ENCODE peak calls at places on chromosomes 6 and 20, in four cellular contexts. M is HepG2, C is GM12878, T is K562. V is an unnamed sample.

GRCh38 chr20:50837532-50838321 is 42.9 kb downstream of the BCAS4 start:
- DNase-seq in M (no peak), C (no peak), T (peak), V (no peak)

GRCh38 chr6:93792751-93793150 is 373.4 kb upstream of the EPHA7 start:
- DNase-seq in C (no peak), M (no peak), T (no peak), V (no peak)

GRCh38 chr20:61251529-61252393 is at the start of gene CDH4:
- DNase-seq in M (no peak), T (no peak), C (no peak), V (peak)

GRCh38 chr6:119587537-119587936 is 238.0 kb upstream of the MAN1A1 start:
- DNase-seq in C (no peak), M (no peak), T (no peak), V (no peak)

GRCh38 chr20:35093245-35093884 is 758 bp upstream of the TRPC4AP start:
- DNase-seq in M (no peak), T (no peak), C (no peak), V (no peak)

GRCh38 chr6:144202879-144203468 is 52.7 kb downstream of the STX11 start:
- DNase-seq in M (no peak), T (no peak), C (no peak), V (no peak)

GRCh38 chr20:7879883-7880282 is 60.4 kb downstream of the HAO1 start:
- DNase-seq in M (peak), T (no peak), C (no peak), V (no peak)

GRCh38 chr6:52411911-52412310 is 8.2 kb upstream of the EFHC1 start:
- DNase-seq in M (no peak), C (no peak), T (no peak), V (no peak)

GRCh38 chr6:96649926-96650325 is 87.0 kb downstream of the FHL5 start:
- DNase-seq in T (no peak), M (no peak), C (no peak), V (no peak)

GRCh38 chr6:15876406-15876805 is 213.6 kb upstream of the DTNBP1 start:
- DNase-seq in M (no peak), T (no peak), C (peak), V (no peak)

GRCh38 chr20:24700166-24700860 is 230.9 kb downstream of the SYNDIG1 start:
- DNase-seq in T (no peak), M (no peak), C (no peak), V (no peak)

GRCh38 chr20:64229537-64230061 is 25.9 kb upstream of the PCMTD2 start:
- DNase-seq in T (no peak), C (no peak), M (no peak), V (no peak)

GRCh38 chr20:8854566-8854965 is 214.3 kb upstream of the PLCB4 start:
- DNase-seq in C (no peak), T (no peak), M (no peak), V (no peak)

GRCh38 chr20:3046677-3047462 is 1.0 kb downstream of the MRPS26 start:
- DNase-seq in T (no peak), M (peak), C (no peak), V (peak)

GRCh38 chr6:6315660-6316059 is 4.8 kb downstream of the F13A1 start:
- DNase-seq in T (peak), C (no peak), M (peak), V (peak)

GRCh38 chr6:129069006-129069405 is 186.1 kb downstream of the LAMA2 start:
- DNase-seq in T (no peak), M (no peak), C (no peak), V (no peak)

GRCh38 chr20:25252686-25253421 is 5.0 kb downstream of the PYGB start:
- DNase-seq in C (no peak), T (no peak), M (no peak), V (no peak)

GRCh38 chr6:18536693-18537092 is 149.5 kb downstream of the RNF144B start:
- DNase-seq in M (no peak), T (no peak), C (no peak), V (no peak)

GRCh38 chr6:95848717-95849116 is 167.1 kb upstream of the FUT9 start:
- DNase-seq in T (no peak), M (no peak), C (no peak), V (no peak)

GRCh38 chr6:15399651-15400470 is 154.0 kb downstream of the JARID2 start:
- DNase-seq in C (no peak), T (peak), M (no peak), V (peak)

GRCh38 chr6:18024876-18025275 is 37.4 kb upstream of the KIF13A start:
- DNase-seq in C (no peak), M (no peak), T (no peak), V (no peak)

GRCh38 chr20:846894-847278 is 13.4 kb downstream of the FAM110A start:
- DNase-seq in T (no peak), M (no peak), C (no peak), V (no peak)

GRCh38 chr6:43933111-43933885 is 163.3 kb downstream of the VEGFA start:
- DNase-seq in M (no peak), C (no peak), T (no peak), V (peak)

GRCh38 chr6:31752739-31753319 is 9.6 kb upstream of the SAPCD1 start:
- DNase-seq in T (no peak), M (no peak), C (no peak), V (no peak)

GRCh38 chr6:110664933-110665332 is 150.3 kb downstream of the CDK19 start:
- DNase-seq in M (no peak), C (no peak), T (no peak), V (no peak)

GRCh38 chr6:44030812-44031454 is 96.3 kb downstream of the MRPL14 start:
- DNase-seq in C (no peak), T (no peak), M (no peak), V (no peak)

GRCh38 chr6:155693573-155694428 is 238.2 kb upstream of the NOX3 start:
- DNase-seq in C (no peak), M (no peak), T (no peak), V (no peak)

GRCh38 chr6:16765235-16765634 is 4.0 kb upstream of the ATXN1 start:
- DNase-seq in T (no peak), M (no peak), C (no peak), V (no peak)

GRCh38 chr6:44002071-44002590 is 125.1 kb downstream of the MRPL14 start:
- DNase-seq in M (peak), C (no peak), T (no peak), V (no peak)

GRCh38 chr20:23514848-23515247 is 23.9 kb downstream of the CST8 start:
- DNase-seq in M (no peak), T (no peak), C (no peak), V (no peak)

GRCh38 chr6:38646166-38646565 is 6.4 kb upstream of the BTBD9 start:
- DNase-seq in C (no peak), T (no peak), M (no peak), V (no peak)

GRCh38 chr6:14074723-14075503 is 42.7 kb upstream of the CD83 start:
- DNase-seq in M (no peak), C (no peak), T (no peak), V (no peak)

GRCh38 chr6:151917531-151918329 is 110.2 kb downstream of the ESR1 start:
- DNase-seq in C (no peak), M (no peak), T (no peak), V (no peak)

GRCh38 chr6:6409397-6410030 is 89.1 kb upstream of the F13A1 start:
- DNase-seq in C (no peak), M (no peak), T (no peak), V (no peak)

GRCh38 chr20:22584922-22585785 is 782 bp upstream of the FOXA2 start:
- DNase-seq in T (peak), M (peak), C (no peak), V (no peak)

GRCh38 chr20:44475694-44476560 is at the start of gene TTPAL:
- DNase-seq in C (peak), M (peak), T (peak), V (peak)

DNA sequence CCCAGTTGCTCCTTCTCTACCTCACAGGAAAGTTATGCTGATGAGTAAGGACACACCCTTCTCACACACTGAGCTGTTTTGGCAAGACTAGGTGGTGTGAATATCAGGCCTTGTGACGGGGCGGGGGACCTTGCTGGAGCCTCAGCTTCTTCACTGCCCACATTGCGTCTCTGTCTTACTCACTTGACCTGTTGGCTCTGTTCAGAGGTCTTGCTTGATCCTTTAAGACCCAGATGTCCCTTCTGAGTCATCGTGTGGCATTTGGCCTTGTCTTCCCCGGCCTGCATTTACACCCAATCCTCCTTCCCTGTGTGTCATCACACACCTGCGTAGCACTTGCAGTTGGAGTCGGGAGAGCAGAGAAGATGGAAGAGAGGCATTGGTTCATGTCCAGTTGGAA is 8.3 kb upstream of the PRND start:
- DNase-seq in T (no peak), M (no peak), C (no peak), V (no peak)
- TF ChIP-seq FOXK2 in T (no peak), M (no peak), C (no peak), V (no peak)

DNA sequence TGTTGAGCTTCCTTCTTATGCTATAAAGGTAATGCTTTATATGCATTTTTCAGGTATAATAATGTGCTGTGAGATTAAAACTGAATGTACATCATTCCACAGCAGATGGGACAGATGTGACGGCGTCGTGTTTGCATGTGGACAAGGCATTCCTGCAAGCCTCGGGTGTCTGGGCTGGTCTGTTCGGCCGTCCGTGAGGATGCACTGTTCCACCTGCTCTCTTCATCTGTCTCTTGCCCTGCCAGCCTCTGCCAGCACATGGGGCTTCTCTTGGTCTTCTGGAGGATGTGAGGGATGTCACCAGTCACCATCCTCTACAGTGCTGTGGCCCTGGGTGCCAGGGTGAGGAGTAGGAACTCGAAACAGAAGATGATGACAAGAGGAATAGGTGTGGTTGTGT is 223.2 kb downstream of the ERMARD start:
- DNase-seq in C (no peak), T (no peak), M (no peak), V (no peak)
- TF ChIP-seq FOXK2 in C (no peak), T (no peak), M (no peak), V (no peak)

GRCh38 chr6:157326979-157327378 is 3.7 kb upstream of the TMEM242 start:
- DNase-seq in M (peak), T (no peak), C (no peak), V (no peak)

GRCh38 chr6:157323114-157323923 is at the start of gene TMEM242:
- DNase-seq in T (peak), M (peak), C (peak), V (peak)

GRCh38 chr6:157323924-157324276 is 581 bp upstream of the TMEM242 start:
- DNase-seq in M (peak), C (no peak), T (peak), V (peak)

GRCh38 chr6:157322792-157323113 is 566 bp downstream of the TMEM242 start:
- DNase-seq in C (no peak), T (no peak), M (no peak), V (no peak)

GRCh38 chr6:157325069-157325805 is 1.9 kb upstream of the TMEM242 start:
- DNase-seq in T (no peak), C (no peak), M (peak), V (no peak)
- TF ChIP-seq FOXK2 in T (no peak), C (no peak), M (no peak), V (no peak)

GRCh38 chr6:89372506-89372901 is 20.0 kb upstream of the UBE2J1 start:
- DNase-seq in T (no peak), M (no peak), C (no peak), V (no peak)
- TF ChIP-seq FOXK2 in T (no peak), M (no peak), C (no peak), V (no peak)

V was measured in HEK293T.